ENCODE peak calls at places on chromosomes 5 and 9, in six cellular contexts. One of them, this sample, is unnamed.

GRCh38 chr5:93117753-93118531 is 463.1 kb downstream of the NR2F1-AS1 start:
- DNase-seq in CD8-positive, alpha-beta T cell: no peak
- DNase-seq in cardiac fibroblast: no peak
- DNase-seq in fibroblast of pulmonary artery: peak
- DNase-seq in mammary epithelial cell: peak
- DNase-seq in adrenal gland: no peak
- DNase-seq in this sample: no peak

GRCh38 chr5:138809391-138809790 is 56.2 kb downstream of the CTNNA1 start:
- DNase-seq in CD8-positive, alpha-beta T cell: no peak
- DNase-seq in cardiac fibroblast: no peak
- DNase-seq in fibroblast of pulmonary artery: no peak
- DNase-seq in mammary epithelial cell: peak
- DNase-seq in adrenal gland: no peak
- DNase-seq in this sample: peak

GRCh38 chr9:119370816-119371215 is 1.6 kb upstream of the BRINP1 start:
- DNase-seq in CD8-positive, alpha-beta T cell: no peak
- DNase-seq in cardiac fibroblast: peak
- DNase-seq in fibroblast of pulmonary artery: peak
- DNase-seq in mammary epithelial cell: peak
- DNase-seq in adrenal gland: peak
- DNase-seq in this sample: peak

GRCh38 chr5:74206571-74207550 is 433.7 kb downstream of the ENC1 start:
- DNase-seq in CD8-positive, alpha-beta T cell: no peak
- DNase-seq in cardiac fibroblast: peak
- DNase-seq in fibroblast of pulmonary artery: peak
- DNase-seq in mammary epithelial cell: peak
- DNase-seq in adrenal gland: peak
- DNase-seq in this sample: peak

GRCh38 chr9:70519912-70520724 is 105.7 kb upstream of the KLF9 start:
- DNase-seq in CD8-positive, alpha-beta T cell: no peak
- DNase-seq in cardiac fibroblast: no peak
- DNase-seq in fibroblast of pulmonary artery: no peak
- DNase-seq in mammary epithelial cell: no peak
- DNase-seq in adrenal gland: no peak
- DNase-seq in this sample: no peak

GRCh38 chr9:27799326-27799725 is 226.0 kb upstream of the C9orf72 start:
- DNase-seq in CD8-positive, alpha-beta T cell: no peak
- DNase-seq in cardiac fibroblast: no peak
- DNase-seq in fibroblast of pulmonary artery: no peak
- DNase-seq in mammary epithelial cell: peak
- DNase-seq in adrenal gland: no peak
- DNase-seq in this sample: no peak

GRCh38 chr5:175922192-175922885 is 45.8 kb downstream of the THOC3 start:
- DNase-seq in CD8-positive, alpha-beta T cell: no peak
- DNase-seq in cardiac fibroblast: peak
- DNase-seq in fibroblast of pulmonary artery: peak
- DNase-seq in mammary epithelial cell: peak
- DNase-seq in adrenal gland: no peak
- DNase-seq in this sample: peak

GRCh38 chr5:40171971-40172370 is 507.7 kb upstream of the PTGER4 start:
- DNase-seq in CD8-positive, alpha-beta T cell: no peak
- DNase-seq in cardiac fibroblast: no peak
- DNase-seq in fibroblast of pulmonary artery: peak
- DNase-seq in mammary epithelial cell: peak
- DNase-seq in adrenal gland: no peak
- DNase-seq in this sample: peak

GRCh38 chr5:176533894-176534611 is 3.1 kb downstream of the RNF44 start:
- DNase-seq in CD8-positive, alpha-beta T cell: peak
- DNase-seq in cardiac fibroblast: no peak
- DNase-seq in fibroblast of pulmonary artery: no peak
- DNase-seq in mammary epithelial cell: peak
- DNase-seq in adrenal gland: peak
- DNase-seq in this sample: peak

GRCh38 chr5:159211712-159212111 is 2.4 kb upstream of the RNF145 start:
- DNase-seq in CD8-positive, alpha-beta T cell: no peak
- DNase-seq in cardiac fibroblast: no peak
- DNase-seq in fibroblast of pulmonary artery: no peak
- DNase-seq in mammary epithelial cell: no peak
- DNase-seq in adrenal gland: no peak
- DNase-seq in this sample: no peak

GRCh38 chr5:168699002-168699401 is 119.8 kb upstream of the PANK3 start:
- DNase-seq in CD8-positive, alpha-beta T cell: no peak
- DNase-seq in cardiac fibroblast: peak
- DNase-seq in fibroblast of pulmonary artery: no peak
- DNase-seq in mammary epithelial cell: no peak
- DNase-seq in adrenal gland: no peak
- DNase-seq in this sample: peak

GRCh38 chr5:116455061-116455460 is 119.6 kb downstream of the SEMA6A start:
- DNase-seq in CD8-positive, alpha-beta T cell: no peak
- DNase-seq in cardiac fibroblast: peak
- DNase-seq in fibroblast of pulmonary artery: peak
- DNase-seq in mammary epithelial cell: no peak
- DNase-seq in adrenal gland: no peak
- DNase-seq in this sample: peak

GRCh38 chr9:94921072-94921471 is 194.6 kb downstream of the AOPEP start:
- DNase-seq in CD8-positive, alpha-beta T cell: no peak
- DNase-seq in cardiac fibroblast: peak
- DNase-seq in fibroblast of pulmonary artery: peak
- DNase-seq in mammary epithelial cell: peak
- DNase-seq in adrenal gland: peak
- DNase-seq in this sample: peak

GRCh38 chr9:129280236-129281231 is 102.5 kb upstream of the IER5L start:
- DNase-seq in CD8-positive, alpha-beta T cell: peak
- DNase-seq in cardiac fibroblast: no peak
- DNase-seq in fibroblast of pulmonary artery: no peak
- DNase-seq in mammary epithelial cell: no peak
- DNase-seq in adrenal gland: peak
- DNase-seq in this sample: no peak

GRCh38 chr5:141478321-141478945 is 2.7 kb downstream of the PCDHGC3 start:
- DNase-seq in CD8-positive, alpha-beta T cell: no peak
- DNase-seq in cardiac fibroblast: no peak
- DNase-seq in fibroblast of pulmonary artery: no peak
- DNase-seq in mammary epithelial cell: peak
- DNase-seq in adrenal gland: no peak
- DNase-seq in this sample: no peak

GRCh38 chr9:14323083-14323968 is 9.4 kb upstream of the NFIB start:
- DNase-seq in CD8-positive, alpha-beta T cell: no peak
- DNase-seq in cardiac fibroblast: no peak
- DNase-seq in fibroblast of pulmonary artery: no peak
- DNase-seq in mammary epithelial cell: peak
- DNase-seq in adrenal gland: no peak
- DNase-seq in this sample: peak

GRCh38 chr5:125227333-125228075 is 481.1 kb upstream of the ZNF608 start:
- DNase-seq in CD8-positive, alpha-beta T cell: no peak
- DNase-seq in cardiac fibroblast: peak
- DNase-seq in fibroblast of pulmonary artery: peak
- DNase-seq in mammary epithelial cell: no peak
- DNase-seq in adrenal gland: no peak
- DNase-seq in this sample: peak

GRCh38 chr9:8858250-8859161 is 1058.9 kb upstream of the DMAC1 start:
- DNase-seq in CD8-positive, alpha-beta T cell: no peak
- DNase-seq in cardiac fibroblast: no peak
- DNase-seq in fibroblast of pulmonary artery: no peak
- DNase-seq in mammary epithelial cell: no peak
- DNase-seq in adrenal gland: no peak
- DNase-seq in this sample: no peak

GRCh38 chr5:103881560-103881959 is 319.0 kb upstream of the NUDT12 start:
- DNase-seq in CD8-positive, alpha-beta T cell: no peak
- DNase-seq in cardiac fibroblast: no peak
- DNase-seq in fibroblast of pulmonary artery: no peak
- DNase-seq in mammary epithelial cell: no peak
- DNase-seq in adrenal gland: no peak
- DNase-seq in this sample: no peak

GRCh38 chr5:53930457-53930856 is 370.0 kb downstream of the NDUFS4 start:
- DNase-seq in CD8-positive, alpha-beta T cell: no peak
- DNase-seq in cardiac fibroblast: peak
- DNase-seq in fibroblast of pulmonary artery: peak
- DNase-seq in mammary epithelial cell: no peak
- DNase-seq in adrenal gland: no peak
- DNase-seq in this sample: no peak

GRCh38 chr5:124951676-124952075 is 205.2 kb upstream of the ZNF608 start:
- DNase-seq in CD8-positive, alpha-beta T cell: no peak
- DNase-seq in cardiac fibroblast: no peak
- DNase-seq in fibroblast of pulmonary artery: no peak
- DNase-seq in mammary epithelial cell: no peak
- DNase-seq in adrenal gland: no peak
- DNase-seq in this sample: no peak

GRCh38 chr9:1253098-1253979 is 203.2 kb downstream of the DMRT2 start:
- DNase-seq in CD8-positive, alpha-beta T cell: no peak
- DNase-seq in cardiac fibroblast: no peak
- DNase-seq in fibroblast of pulmonary artery: no peak
- DNase-seq in mammary epithelial cell: no peak
- DNase-seq in adrenal gland: no peak
- DNase-seq in this sample: no peak

DNA sequence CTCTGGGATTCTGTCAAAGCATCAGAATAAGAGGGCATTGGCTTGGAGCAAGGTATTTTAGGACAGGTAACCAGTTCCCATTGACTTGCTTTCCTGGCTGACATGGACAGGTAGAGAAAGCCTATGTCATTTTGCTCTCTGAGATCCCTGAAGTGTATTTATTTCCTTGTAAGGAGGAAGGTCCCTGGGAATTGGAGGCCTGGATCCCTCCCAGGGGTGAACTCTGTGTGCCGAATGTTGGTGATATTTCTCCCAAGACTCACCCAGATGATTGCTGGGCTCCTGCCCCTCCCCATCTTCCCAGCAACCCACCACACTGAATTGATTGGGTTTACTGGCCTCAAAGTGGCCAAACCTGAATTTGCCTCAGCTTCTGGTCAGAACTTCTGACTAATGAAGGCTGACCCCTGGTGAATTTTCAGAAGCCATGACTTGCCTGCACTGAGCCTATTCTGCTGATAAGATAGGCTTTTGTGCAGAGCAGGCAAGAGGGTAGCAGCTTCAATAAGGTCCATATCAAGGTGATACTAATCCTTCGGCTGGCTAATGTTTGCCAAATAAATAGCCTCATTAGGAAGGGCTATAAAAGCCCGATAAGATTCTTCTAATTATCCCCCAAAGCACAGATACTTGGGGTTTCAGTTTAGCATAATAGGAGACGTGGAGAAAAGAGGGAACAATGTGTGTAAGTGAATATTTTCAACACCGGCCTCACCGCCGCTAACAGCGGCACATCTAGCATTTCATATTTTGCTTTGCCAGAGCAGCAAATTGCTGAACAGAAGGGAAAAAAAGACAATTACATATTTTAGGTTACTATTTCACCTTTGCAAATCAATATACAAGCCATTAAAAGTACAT is 152.9 kb upstream of the PITX1 start:
- DNase-seq in CD8-positive, alpha-beta T cell: no peak
- DNase-seq in cardiac fibroblast: no peak
- DNase-seq in fibroblast of pulmonary artery: no peak
- DNase-seq in mammary epithelial cell: peak
- DNase-seq in adrenal gland: no peak
- DNase-seq in this sample: no peak
- TF ChIP-seq CTCF in CD8-positive, alpha-beta T cell: no peak
- TF ChIP-seq CTCF in cardiac fibroblast: no peak
- TF ChIP-seq CTCF in fibroblast of pulmonary artery: no peak
- TF ChIP-seq CTCF in mammary epithelial cell: no peak
- TF ChIP-seq CTCF in adrenal gland: no peak
- TF ChIP-seq CTCF in this sample: no peak

DNA sequence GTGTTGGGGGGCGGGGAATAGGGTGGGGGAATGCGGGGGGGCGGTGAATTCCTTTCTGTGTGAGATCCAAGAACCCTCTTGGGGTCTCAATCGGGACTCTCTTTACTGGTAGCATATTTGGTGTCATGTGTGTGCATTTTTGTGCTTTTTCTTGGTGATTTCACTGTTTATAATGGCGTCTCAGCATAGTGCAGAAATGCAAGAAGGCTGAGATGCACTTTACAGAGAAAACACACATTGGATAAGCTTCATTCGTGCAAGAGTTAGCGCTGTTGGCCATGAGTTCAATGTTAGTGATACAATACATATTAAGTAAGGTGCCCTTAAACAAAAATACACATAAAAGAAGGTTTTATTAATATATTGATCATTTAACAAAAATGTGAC is 771 bp upstream of the ENTPD8 start:
- DNase-seq in CD8-positive, alpha-beta T cell: no peak
- DNase-seq in cardiac fibroblast: no peak
- DNase-seq in fibroblast of pulmonary artery: no peak
- DNase-seq in mammary epithelial cell: no peak
- DNase-seq in adrenal gland: no peak
- DNase-seq in this sample: no peak
- H3K4me3 ChIP-seq in CD8-positive, alpha-beta T cell: no peak
- H3K4me3 ChIP-seq in cardiac fibroblast: no peak
- H3K4me3 ChIP-seq in fibroblast of pulmonary artery: no peak
- H3K4me3 ChIP-seq in mammary epithelial cell: no peak
- H3K4me3 ChIP-seq in adrenal gland: no peak
- H3K4me3 ChIP-seq in this sample: no peak

GRCh38 chr5:132754947-132755346 is 7.7 kb downstream of the CCNI2 start:
- DNase-seq in CD8-positive, alpha-beta T cell: no peak
- DNase-seq in cardiac fibroblast: peak
- DNase-seq in fibroblast of pulmonary artery: peak
- DNase-seq in mammary epithelial cell: no peak
- DNase-seq in adrenal gland: no peak
- DNase-seq in this sample: peak

GRCh38 chr5:132754111-132754510 is 6.9 kb downstream of the CCNI2 start:
- DNase-seq in CD8-positive, alpha-beta T cell: no peak
- DNase-seq in cardiac fibroblast: no peak
- DNase-seq in fibroblast of pulmonary artery: no peak
- DNase-seq in mammary epithelial cell: no peak
- DNase-seq in adrenal gland: no peak
- DNase-seq in this sample: no peak

GRCh38 chr5:132751971-132752580 is 4.8 kb downstream of the CCNI2 start:
- DNase-seq in CD8-positive, alpha-beta T cell: no peak
- DNase-seq in cardiac fibroblast: no peak
- DNase-seq in fibroblast of pulmonary artery: no peak
- DNase-seq in mammary epithelial cell: no peak
- DNase-seq in adrenal gland: no peak
- DNase-seq in this sample: no peak

GRCh38 chr5:132752581-132753125 is 5.4 kb downstream of the CCNI2 start:
- DNase-seq in CD8-positive, alpha-beta T cell: no peak
- DNase-seq in cardiac fibroblast: no peak
- DNase-seq in fibroblast of pulmonary artery: no peak
- DNase-seq in mammary epithelial cell: no peak
- DNase-seq in adrenal gland: no peak
- DNase-seq in this sample: no peak

GRCh38 chr5:132753135-132753987 is 6.1 kb downstream of the CCNI2 start:
- DNase-seq in CD8-positive, alpha-beta T cell: no peak
- DNase-seq in cardiac fibroblast: no peak
- DNase-seq in fibroblast of pulmonary artery: no peak
- DNase-seq in mammary epithelial cell: peak
- DNase-seq in adrenal gland: no peak
- DNase-seq in this sample: no peak
- TF ChIP-seq CTCF in CD8-positive, alpha-beta T cell: no peak
- TF ChIP-seq CTCF in cardiac fibroblast: no peak
- TF ChIP-seq CTCF in fibroblast of pulmonary artery: no peak
- TF ChIP-seq CTCF in mammary epithelial cell: no peak
- TF ChIP-seq CTCF in adrenal gland: no peak
- TF ChIP-seq CTCF in this sample: peak

DNA sequence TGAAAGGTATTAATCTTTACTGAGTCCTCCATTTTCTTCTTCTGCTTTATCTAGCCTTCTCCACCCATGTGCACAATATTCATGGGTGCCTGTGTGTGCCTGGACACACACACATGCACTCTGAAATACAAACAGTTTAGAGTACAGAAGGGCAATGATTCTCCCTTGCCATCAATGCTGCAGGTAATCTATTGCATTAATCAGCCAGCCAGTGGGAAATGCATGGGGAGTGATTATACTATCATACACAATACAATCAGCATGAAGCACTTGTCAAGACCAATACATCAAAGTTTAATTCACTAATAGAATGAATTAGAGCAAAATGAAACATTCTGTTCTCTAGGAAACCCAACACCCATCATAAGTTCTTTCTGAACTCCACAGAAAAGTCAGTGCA is 172.1 kb downstream of the ZSWIM6 start:
- DNase-seq in CD8-positive, alpha-beta T cell: no peak
- DNase-seq in cardiac fibroblast: no peak
- DNase-seq in fibroblast of pulmonary artery: no peak
- DNase-seq in mammary epithelial cell: no peak
- DNase-seq in adrenal gland: no peak
- DNase-seq in this sample: no peak
- H3K4me3 ChIP-seq in CD8-positive, alpha-beta T cell: no peak
- H3K4me3 ChIP-seq in cardiac fibroblast: no peak
- H3K4me3 ChIP-seq in fibroblast of pulmonary artery: no peak
- H3K4me3 ChIP-seq in mammary epithelial cell: no peak
- H3K4me3 ChIP-seq in adrenal gland: no peak
- H3K4me3 ChIP-seq in this sample: no peak

This sample was measured in fibroblast of the aortic adventitia.